ENCODE peak calls at places on chromosomes 16 and 17, in four cellular contexts. Z, I, G and H are unnamed samples. For H3K4me1, the result is how much of the 10 kb centered on the place peaks cover.

GRCh38 chr17:35799942-35800341 is 4.5 kb upstream of the MMP28 start:
- DNase-seq in Z (no peak), I (peak), G (no peak), H (no peak)

GRCh38 chr16:14148569-14148968 is 77.5 kb downstream of the MRTFB start:
- DNase-seq in I (no peak), Z (no peak), G (no peak), H (peak)

GRCh38 chr16:85912271-85912974 is 13.5 kb downstream of the IRF8 start:
- DNase-seq in I (peak), Z (no peak), G (no peak), H (peak)

GRCh38 chr17:35801583-35802224 is 6.3 kb upstream of the MMP28 start:
- DNase-seq in G (peak), I (peak), Z (no peak), H (peak)

GRCh38 chr16:79869304-79870015 is 268.9 kb upstream of the MAF start:
- DNase-seq in G (peak), Z (no peak), I (no peak), H (no peak)

GRCh38 chr16:71671165-71671564 is 45.2 kb downstream of the MARVELD3 start:
- DNase-seq in G (no peak), Z (no peak), I (no peak), H (no peak)

GRCh38 chr17:75430159-75430748 is 24.8 kb upstream of the GRB2 start:
- DNase-seq in G (peak), I (no peak), Z (no peak), H (peak)

GRCh38 chr17:76121932-76122383 is 18.4 kb upstream of the EXOC7 start:
- DNase-seq in I (peak), G (peak), Z (no peak), H (no peak)

GRCh38 chr16:74092336-74092735 is 204.3 kb upstream of the PSMD7 start:
- DNase-seq in G (no peak), Z (no peak), I (no peak), H (no peak)

GRCh38 chr16:48903054-48903453 is 293.1 kb upstream of the N4BP1 start:
- DNase-seq in Z (no peak), G (no peak), I (no peak), H (no peak)

GRCh38 chr17:3920940-3921852 is 4.9 kb upstream of the P2RX1 start:
- DNase-seq in G (no peak), Z (no peak), I (peak), H (no peak)

GRCh38 chr17:7511108-7511507 is 26.9 kb downstream of the POLR2A start:
- DNase-seq in I (no peak), Z (no peak), G (no peak), H (no peak)

GRCh38 chr16:1917665-1918111 is 527 bp downstream of the HS3ST6 start:
- DNase-seq in G (no peak), I (no peak), Z (no peak), H (peak)

GRCh38 chr16:31268033-31268365 is 8.2 kb downstream of the ITGAM start:
- DNase-seq in Z (no peak), I (no peak), G (no peak), H (no peak)

GRCh38 chr17:13509561-13509960 is 92.2 kb downstream of the HS3ST3A1 start:
- DNase-seq in Z (no peak), G (no peak), I (no peak), H (no peak)

DNA sequence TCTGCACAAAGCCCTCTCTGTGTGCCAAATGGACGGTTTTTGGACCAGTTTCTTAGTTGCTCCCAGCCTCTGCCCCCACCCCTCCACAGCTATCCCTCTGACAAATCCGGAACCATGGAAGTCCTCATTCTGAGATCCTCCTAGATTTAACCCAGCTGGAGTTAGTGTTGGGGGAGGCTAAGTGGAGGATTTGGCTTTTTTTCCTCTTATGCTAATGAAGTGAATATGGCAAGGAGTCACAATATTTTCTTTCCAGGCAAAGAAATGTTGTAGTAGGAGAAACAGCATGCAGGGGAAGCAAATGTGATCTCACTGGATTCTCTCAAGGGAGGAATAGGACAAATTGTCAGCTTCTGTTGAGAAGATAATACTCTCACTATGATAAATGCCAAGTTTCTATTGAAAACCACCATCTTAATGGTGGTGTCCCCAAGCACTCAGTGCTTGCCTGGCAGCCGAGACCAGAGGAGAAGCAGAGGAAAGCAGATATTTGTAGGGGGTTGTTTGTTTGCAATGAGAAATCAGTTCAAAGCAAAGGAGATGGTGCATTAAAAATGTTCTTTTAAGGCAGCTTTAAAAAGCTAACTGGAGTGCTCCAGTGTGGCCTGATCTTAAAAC is 159.5 kb downstream of the MSI2 start:
- DNase-seq in I (no peak), G (no peak), Z (no peak), H (peak)
- TF ChIP-seq CTCF in I (no peak), G (no peak), Z (no peak), H (no peak)

GRCh38 chr16:10536814-10537389 is 43.5 kb downstream of the EMP2 start:
- DNase-seq in Z (peak), I (no peak), G (no peak), H (no peak)

GRCh38 chr16:10539256-10539655 is 41.1 kb downstream of the EMP2 start:
- DNase-seq in I (no peak), G (no peak), Z (no peak), H (no peak)

GRCh38 chr16:10537946-10538345 is 42.5 kb downstream of the EMP2 start:
- DNase-seq in I (no peak), G (no peak), Z (no peak), H (no peak)

GRCh38 chr16:10538583-10538982 is 41.8 kb downstream of the EMP2 start:
- DNase-seq in G (no peak), I (no peak), Z (no peak), H (no peak)

DNA sequence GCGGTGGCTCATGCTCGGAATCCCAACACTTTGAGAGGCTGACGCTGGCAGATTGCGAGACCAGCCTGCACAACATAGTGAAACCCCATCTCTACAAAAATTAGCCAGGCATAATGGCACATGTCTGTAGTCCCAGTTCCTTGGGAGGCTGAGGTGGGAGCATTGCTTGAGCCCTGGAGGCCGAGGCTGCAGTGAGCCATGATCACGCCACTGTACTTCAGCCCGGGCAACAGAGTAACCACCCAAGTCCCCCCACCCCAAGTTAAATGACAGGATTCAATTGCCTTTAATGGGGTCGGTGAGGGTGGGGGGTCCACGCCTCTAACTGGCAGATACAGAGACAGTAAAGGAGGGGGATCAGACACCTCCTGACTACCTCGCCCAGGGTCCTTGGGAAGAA is 44.9 kb downstream of the EMP2 start:
- DNase-seq in Z (no peak), G (no peak), I (no peak), H (no peak)
- H3K4me1 ChIP-seq in Z (under half), G (under half), I (under half), H (under half)

DNA sequence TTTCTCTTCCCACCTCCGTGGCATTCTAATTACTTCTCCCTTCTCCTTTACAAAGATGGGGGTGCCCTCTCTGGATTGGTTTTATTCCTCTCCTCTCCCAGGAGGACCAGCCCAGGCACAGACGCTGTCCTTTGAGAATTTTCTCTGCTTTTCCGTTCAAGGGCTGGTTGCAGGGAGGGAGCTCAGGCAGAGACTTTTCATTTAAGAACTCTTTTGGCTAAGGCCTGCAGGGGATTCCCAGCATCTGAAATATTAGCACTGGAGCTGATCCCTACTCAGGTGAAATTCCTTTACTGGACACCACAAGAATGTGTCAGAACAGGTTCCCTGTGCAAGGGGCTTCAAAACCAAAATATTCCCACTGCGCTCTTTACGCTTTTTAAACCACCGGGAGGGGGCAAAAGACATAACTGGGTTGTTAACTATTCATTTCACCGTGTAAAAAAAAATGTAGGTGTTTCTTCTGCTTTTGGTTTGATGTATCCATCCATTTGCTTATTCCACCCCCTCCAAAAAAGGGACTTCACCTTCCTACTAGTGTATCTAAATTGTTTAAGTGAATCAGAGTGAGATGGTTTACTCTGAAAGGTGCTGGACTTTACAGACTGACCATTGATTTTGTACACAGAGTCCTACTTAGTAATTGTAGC is 1.4 kb downstream of the NFAT5 start:
- DNase-seq in G (peak), Z (no peak), I (peak), H (peak)
- TF ChIP-seq CTCF in G (peak), Z (peak), I (no peak), H (peak)

GRCh38 chr17:34363183-34363661 is at the start of gene CCL1:
- DNase-seq in G (no peak), Z (no peak), I (no peak), H (no peak)

GRCh38 chr17:34364741-34365140 is 1.7 kb upstream of the CCL1 start:
- DNase-seq in Z (no peak), G (no peak), I (no peak), H (no peak)

GRCh38 chr17:34358631-34359030 is 2.4 kb downstream of the CCL13 start:
- DNase-seq in I (no peak), Z (no peak), G (no peak), H (no peak)

GRCh38 chr17:34360571-34360970 is 2.5 kb downstream of the CCL1 start:
- DNase-seq in I (no peak), Z (no peak), G (no peak), H (no peak)

GRCh38 chr17:34361478-34362061 is 1.5 kb downstream of the CCL1 start:
- DNase-seq in I (peak), G (peak), Z (no peak), H (peak)
- H3K4me1 ChIP-seq in I (under half), G (under half), Z (under half), H (under half)

GRCh38 chr17:34163681-34164080 is 91.4 kb upstream of the CCL2 start:
- DNase-seq in G (peak), I (peak), Z (no peak), H (peak)
- TF ChIP-seq CTCF in G (peak), I (no peak), Z (peak), H (peak)